ENCODE peak calls at places on chromosomes 13 and 19, in nine cellular contexts. I, N, B, W, V, U, A, R and F are unnamed samples.

GRCh38 chr13:33213024-33213795 is 72.3 kb downstream of the STARD13 start:
- DNase-seq in I (peak), N (no peak), B (no peak), W (no peak), V (no peak), U (no peak), A (no peak), R (no peak), F (no peak)

GRCh38 chr19:45455707-45456499 is 11.9 kb upstream of the FOSB start:
- DNase-seq in I (peak), N (peak), B (peak), W (peak), V (peak), U (peak), A (peak), R (peak), F (peak)

GRCh38 chr19:15379996-15380647 is 535 bp upstream of the AKAP8 start:
- DNase-seq in I (peak), N (peak), B (peak), W (peak), V (no peak), U (no peak), A (peak), R (no peak), F (no peak)

GRCh38 chr19:41999071-41999877 is 5.2 kb upstream of the ATP1A3 start:
- DNase-seq in I (no peak), N (no peak), B (no peak), W (no peak), V (no peak), U (no peak), A (no peak), R (no peak), F (no peak)

GRCh38 chr13:40961224-40961623 is 57.9 kb downstream of the ELF1 start:
- DNase-seq in I (no peak), N (no peak), B (no peak), W (no peak), V (no peak), U (no peak), A (no peak), R (no peak), F (no peak)

GRCh38 chr19:37505958-37506386 is 767 bp upstream of the ZNF793 start:
- DNase-seq in I (no peak), N (no peak), B (peak), W (no peak), V (no peak), U (no peak), A (no peak), R (no peak), F (no peak)

GRCh38 chr13:111479412-111479811 is 159.0 kb downstream of the TEX29 start:
- DNase-seq in I (no peak), N (no peak), B (no peak), W (no peak), V (no peak), U (peak), A (no peak), R (no peak), F (no peak)

GRCh38 chr19:39432677-39433025 is 3.1 kb downstream of the RPS16 start:
- DNase-seq in I (no peak), N (no peak), B (no peak), W (no peak), V (no peak), U (no peak), A (no peak), R (no peak), F (no peak)

GRCh38 chr19:48487944-48488343 is 18.8 kb downstream of the CYTH2 start:
- DNase-seq in I (peak), N (no peak), B (peak), W (no peak), V (peak), U (peak), A (peak), R (no peak), F (peak)

GRCh38 chr19:42176649-42176989 is 40.9 kb downstream of the DEDD2 start:
- DNase-seq in I (no peak), N (no peak), B (no peak), W (no peak), V (no peak), U (no peak), A (peak), R (no peak), F (no peak)

GRCh38 chr13:106520205-106521004 is 15.1 kb downstream of the EFNB2 start:
- DNase-seq in I (no peak), N (no peak), B (no peak), W (no peak), V (no peak), U (no peak), A (no peak), R (no peak), F (no peak)

GRCh38 chr19:42629191-42629590 is 34.5 kb upstream of the CEACAM8 start:
- DNase-seq in I (no peak), N (no peak), B (no peak), W (no peak), V (no peak), U (no peak), A (no peak), R (no peak), F (no peak)

GRCh38 chr19:33819875-33820781 is 23.5 kb downstream of the KCTD15 start:
- DNase-seq in I (peak), N (peak), B (no peak), W (peak), V (peak), U (peak), A (peak), R (peak), F (peak)

GRCh38 chr13:44249439-44249838 is 124.2 kb upstream of the SERP2 start:
- DNase-seq in I (peak), N (peak), B (peak), W (no peak), V (peak), U (no peak), A (no peak), R (peak), F (no peak)

GRCh38 chr13:113729329-113730019 is 29.6 kb upstream of the TMEM255B start:
- DNase-seq in I (peak), N (no peak), B (no peak), W (no peak), V (no peak), U (peak), A (no peak), R (no peak), F (no peak)

GRCh38 chr19:39154626-39155100 is 29.1 kb downstream of the PAK4 start:
- DNase-seq in I (no peak), N (no peak), B (peak), W (no peak), V (no peak), U (peak), A (peak), R (no peak), F (no peak)

GRCh38 chr13:40665061-40665753 is 1.2 kb downstream of the FOXO1 start:
- DNase-seq in I (no peak), N (peak), B (no peak), W (no peak), V (peak), U (peak), A (peak), R (no peak), F (no peak)

GRCh38 chr13:51645154-51645650 is 60.9 kb downstream of the WDFY2 start:
- DNase-seq in I (peak), N (peak), B (no peak), W (peak), V (no peak), U (no peak), A (no peak), R (no peak), F (no peak)

GRCh38 chr19:19545707-19546106 is 7.6 kb downstream of the CILP2 start:
- DNase-seq in I (no peak), N (no peak), B (no peak), W (no peak), V (no peak), U (no peak), A (no peak), R (no peak), F (no peak)

GRCh38 chr13:112510987-112511715 is 76.8 kb downstream of the TUBGCP3 start:
- DNase-seq in I (no peak), N (no peak), B (no peak), W (peak), V (no peak), U (no peak), A (no peak), R (no peak), F (no peak)

GRCh38 chr19:51692065-51692915 is 840 bp upstream of the SPACA6 start:
- DNase-seq in I (no peak), N (no peak), B (no peak), W (no peak), V (no peak), U (no peak), A (no peak), R (no peak), F (no peak)

GRCh38 chr19:7722231-7722651 is 9.7 kb downstream of the CLEC4G start:
- DNase-seq in I (no peak), N (no peak), B (no peak), W (no peak), V (no peak), U (no peak), A (no peak), R (no peak), F (no peak)

GRCh38 chr13:61453121-61453520 is 37.5 kb upstream of the PCDH20 start:
- DNase-seq in I (no peak), N (no peak), B (no peak), W (no peak), V (no peak), U (no peak), A (no peak), R (no peak), F (no peak)

GRCh38 chr19:6531163-6531955 is 533 bp downstream of the TNFSF9 start:
- DNase-seq in I (no peak), N (no peak), B (no peak), W (no peak), V (no peak), U (no peak), A (no peak), R (no peak), F (no peak)

GRCh38 chr13:32164622-32165268 is 133.2 kb downstream of the FRY start:
- DNase-seq in I (peak), N (no peak), B (no peak), W (peak), V (no peak), U (no peak), A (peak), R (no peak), F (no peak)

GRCh38 chr13:46121033-46121432 is 16.2 kb upstream of the CPB2 start:
- DNase-seq in I (no peak), N (no peak), B (no peak), W (no peak), V (no peak), U (no peak), A (no peak), R (no peak), F (no peak)

GRCh38 chr19:48010932-48011758 is 16.7 kb downstream of the ELSPBP1 start:
- DNase-seq in I (no peak), N (no peak), B (no peak), W (no peak), V (no peak), U (no peak), A (no peak), R (no peak), F (no peak)

GRCh38 chr13:47901451-47901850 is 99.6 kb downstream of the SUCLA2 start:
- DNase-seq in I (peak), N (no peak), B (no peak), W (peak), V (no peak), U (no peak), A (no peak), R (no peak), F (no peak)

GRCh38 chr13:43057653-43058317 is 34.4 kb downstream of the DNAJC15 start:
- DNase-seq in I (peak), N (no peak), B (no peak), W (peak), V (no peak), U (no peak), A (no peak), R (no peak), F (no peak)

GRCh38 chr19:8973501-8974091 is 36.6 kb downstream of the MUC16 start:
- DNase-seq in I (peak), N (no peak), B (no peak), W (peak), V (no peak), U (no peak), A (no peak), R (no peak), F (no peak)

GRCh38 chr13:113192902-113193301 is 15.6 kb downstream of the PCID2 start:
- DNase-seq in I (peak), N (no peak), B (no peak), W (peak), V (no peak), U (no peak), A (no peak), R (no peak), F (no peak)

GRCh38 chr19:32652893-32653625 is 21.9 kb downstream of the ANKRD27 start:
- DNase-seq in I (peak), N (peak), B (peak), W (peak), V (no peak), U (peak), A (no peak), R (no peak), F (no peak)

GRCh38 chr13:101726681-101727080 is 274.2 kb downstream of the ITGBL1 start:
- DNase-seq in I (no peak), N (no peak), B (no peak), W (no peak), V (no peak), U (no peak), A (no peak), R (no peak), F (no peak)

GRCh38 chr13:101728615-101729014 is 276.1 kb downstream of the ITGBL1 start:
- DNase-seq in I (no peak), N (no peak), B (no peak), W (no peak), V (no peak), U (no peak), A (no peak), R (no peak), F (no peak)

GRCh38 chr13:101728021-101728420 is 275.5 kb downstream of the ITGBL1 start:
- DNase-seq in I (no peak), N (no peak), B (no peak), W (no peak), V (no peak), U (no peak), A (no peak), R (no peak), F (no peak)

GRCh38 chr13:101727118-101727517 is 274.6 kb downstream of the ITGBL1 start:
- DNase-seq in I (peak), N (no peak), B (no peak), W (no peak), V (no peak), U (no peak), A (no peak), R (no peak), F (no peak)

DNA sequence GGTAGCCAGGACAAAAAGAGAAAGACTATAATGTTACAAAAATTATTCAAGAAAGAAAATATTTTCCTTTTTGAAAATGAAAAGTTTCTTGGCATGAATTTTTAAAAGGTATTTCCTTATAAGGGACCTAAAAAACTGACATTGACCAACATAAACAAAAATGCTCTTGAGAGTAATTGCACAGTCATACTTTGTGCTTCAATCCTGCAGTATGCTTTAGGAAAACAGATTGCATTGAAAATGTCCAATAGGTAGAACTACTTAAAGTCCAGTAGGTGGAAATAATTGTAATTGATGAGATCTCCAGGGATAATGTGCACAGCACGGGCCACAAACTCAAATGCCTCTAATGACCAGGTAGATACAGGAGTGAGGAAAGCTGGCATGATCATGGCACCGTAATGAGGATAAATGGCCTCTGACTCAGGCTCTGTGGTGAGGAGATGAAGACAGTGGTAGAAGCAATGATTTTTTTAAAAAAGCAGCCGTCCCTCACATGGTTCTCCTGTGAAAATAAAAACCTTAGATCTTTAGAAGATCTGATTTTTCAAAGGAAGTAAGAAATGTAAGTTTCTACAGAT is 278.0 kb downstream of the ITGBL1 start:
- DNase-seq in I (no peak), N (no peak), B (no peak), W (no peak), V (no peak), U (no peak), A (no peak), R (no peak), F (no peak)
- TF ChIP-seq CTCF in I (no peak), N (no peak), B (no peak), W (no peak), V (no peak), U (no peak), A (no peak), R (no peak), F (no peak)

GRCh38 chr19:13978721-13979191 is 26.4 kb downstream of the DCAF15 start:
- DNase-seq in I (no peak), N (peak), B (no peak), W (no peak), V (no peak), U (no peak), A (no peak), R (no peak), F (no peak)
- H3K4me3 ChIP-seq in I (peak), N (peak), B (peak), W (peak), V (peak), U (peak), A (no peak), R (peak), F (peak)

GRCh38 chr13:36447501-36447900 is 15.2 kb downstream of the CCNA1 start:
- DNase-seq in I (peak), N (no peak), B (no peak), W (no peak), V (no peak), U (no peak), A (no peak), R (no peak), F (no peak)
- H3K27ac ChIP-seq in I (no peak), N (no peak), B (no peak), W (no peak), V (no peak), U (no peak), A (no peak), R (no peak), F (no peak)

DNA sequence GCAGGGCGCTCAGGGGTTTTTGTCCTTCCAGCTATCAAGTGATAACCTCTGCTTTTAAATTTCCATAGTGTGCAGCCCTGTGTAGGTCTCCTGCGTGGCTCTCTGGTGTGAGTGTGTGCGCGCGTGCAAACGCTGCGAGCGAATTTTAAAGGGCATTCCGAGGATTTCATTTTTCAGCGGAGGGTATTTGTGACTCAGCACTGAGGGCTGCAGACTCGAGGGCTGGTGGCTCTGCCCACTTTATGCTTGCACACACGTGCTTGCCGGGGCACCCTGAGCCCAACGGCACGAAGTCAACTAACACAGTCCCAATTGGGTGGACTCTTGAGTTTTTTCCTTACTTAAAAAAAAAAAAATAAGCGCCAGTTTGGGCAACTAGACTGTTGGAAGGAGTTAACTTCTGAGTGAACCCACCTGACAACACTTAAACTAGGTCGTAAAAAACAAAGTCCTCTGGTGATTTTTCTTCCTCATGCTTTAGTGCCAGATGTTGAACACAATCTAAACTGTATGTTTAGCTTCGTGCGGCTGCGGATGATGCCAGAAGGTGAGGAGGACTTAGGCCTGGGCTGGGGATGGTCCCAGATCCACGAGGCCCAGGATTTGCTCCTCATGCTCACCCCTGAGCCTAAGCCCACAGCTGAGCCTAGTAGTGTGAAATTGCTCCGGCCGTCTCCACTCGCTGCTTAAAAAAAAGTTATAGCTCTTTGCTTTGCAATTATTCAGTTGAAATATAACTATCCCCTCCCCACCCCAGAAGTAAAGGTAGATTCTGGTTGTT is 2.1 kb downstream of the FGF9 start:
- DNase-seq in I (no peak), N (no peak), B (no peak), W (no peak), V (no peak), U (no peak), A (no peak), R (no peak), F (no peak)
- TF ChIP-seq CTCF in I (no peak), N (no peak), B (no peak), W (no peak), V (no peak), U (no peak), A (no peak), R (no peak), F (no peak)